ENCODE peak calls at places on chromosomes 12 and 14, in six cellular contexts. B, I, O, C, P and J are unnamed samples.
A peak's percentile ranks its signal among the peaks of the same experiment; 100 is the strongest.

GRCh38 chr12:122454250-122454721 is 31.8 kb upstream of the CLIP1 start:
- DNase-seq in B (no peak), I (no peak), O (no peak), C (no peak), P (no peak), J (no peak)

GRCh38 chr12:66035289-66035961 is 95.1 kb downstream of the LLPH start:
- DNase-seq in B (peak; percentile 82), I (no peak), O (no peak), C (no peak), P (peak; percentile 69), J (peak; percentile 73)

GRCh38 chr12:11697670-11698387 is 48.4 kb downstream of the ETV6 start:
- DNase-seq in B (peak; percentile 90), I (no peak), O (no peak), C (no peak), P (peak; percentile 62), J (peak; percentile 79)

GRCh38 chr12:42473561-42473960 is 116.0 kb downstream of the PRICKLE1 start:
- DNase-seq in B (no peak), I (no peak), O (no peak), C (no peak), P (no peak), J (no peak)

GRCh38 chr14:34650786-34651584 is 21.0 kb upstream of the SNX6 start:
- DNase-seq in B (peak; percentile 100), I (no peak), O (no peak), C (peak; percentile 79), P (peak; percentile 99), J (peak; percentile 99)

GRCh38 chr14:101758913-101759593 is 2.5 kb upstream of the PPP2R5C start:
- DNase-seq in B (no peak), I (no peak), O (no peak), C (no peak), P (no peak), J (no peak)

GRCh38 chr12:111519937-111520336 is 79.2 kb downstream of the ATXN2 start:
- DNase-seq in B (no peak), I (no peak), O (no peak), C (no peak), P (no peak), J (no peak)

GRCh38 chr14:58821421-58821820 is 183.7 kb downstream of the DACT1 start:
- DNase-seq in B (no peak), I (no peak), O (no peak), C (no peak), P (no peak), J (no peak)

GRCh38 chr14:104886690-104887622 is 21.9 kb downstream of the CEP170B start:
- DNase-seq in B (no peak), I (no peak), O (peak; percentile 3), C (peak; percentile 34), P (no peak), J (no peak)

GRCh38 chr14:90804292-90804671 is 11.9 kb downstream of the TTC7B start:
- DNase-seq in B (no peak), I (no peak), O (no peak), C (no peak), P (no peak), J (no peak)

GRCh38 chr12:116376354-116377193 is 99.1 kb upstream of the MED13L start:
- DNase-seq in B (peak; percentile 94), I (no peak), O (no peak), C (no peak), P (peak; percentile 78), J (peak; percentile 84)

GRCh38 chr14:105325716-105326567 is 11.4 kb downstream of the PACS2 start:
- DNase-seq in B (no peak), I (no peak), O (no peak), C (no peak), P (no peak), J (no peak)

GRCh38 chr12:590206-590750 is 73.0 kb downstream of the NINJ2 start:
- DNase-seq in B (no peak), I (no peak), O (no peak), C (peak; percentile 26), P (no peak), J (no peak)

GRCh38 chr14:78341827-78342389 is 171.7 kb downstream of the NRXN3 start:
- DNase-seq in B (no peak), I (no peak), O (no peak), C (no peak), P (no peak), J (no peak)

GRCh38 chr14:104558231-104559042 is 21.1 kb upstream of the C14orf180 start:
- DNase-seq in B (no peak), I (no peak), O (no peak), C (no peak), P (no peak), J (no peak)

GRCh38 chr14:94317259-94317658 is 5.9 kb downstream of the SERPINA6 start:
- DNase-seq in B (peak; percentile 23), I (no peak), O (no peak), C (no peak), P (peak; percentile 53), J (peak; percentile 52)

GRCh38 chr12:89544730-89545184 is 18.9 kb upstream of the POC1B start:
- DNase-seq in B (peak; percentile 43), I (peak; percentile 47), O (no peak), C (no peak), P (peak; percentile 53), J (peak; percentile 48)

GRCh38 chr12:12839886-12840285 is 26.7 kb downstream of the DDX47 start:
- DNase-seq in B (peak; percentile 85), I (no peak), O (no peak), C (peak; percentile 64), P (peak; percentile 68), J (peak; percentile 73)

GRCh38 chr14:22820731-22821130 is 5.5 kb upstream of the SLC7A7 start:
- DNase-seq in B (peak; percentile 48), I (no peak), O (no peak), C (peak; percentile 75), P (peak; percentile 15), J (no peak)

GRCh38 chr12:76083761-76084276 is 666 bp downstream of the NAP1L1 start:
- DNase-seq in B (peak; percentile 63), I (peak; percentile 82), O (peak; percentile 81), C (peak; percentile 88), P (peak; percentile 78), J (peak; percentile 67)

GRCh38 chr12:98053202-98053601 is 462.2 kb upstream of the TMPO start:
- DNase-seq in B (no peak), I (no peak), O (no peak), C (no peak), P (no peak), J (no peak)

GRCh38 chr12:100956311-100956852 is 161.8 kb downstream of the ANO4 start:
- DNase-seq in B (no peak), I (no peak), O (no peak), C (no peak), P (peak; percentile 5), J (no peak)

GRCh38 chr12:106954462-106955376 is 988 bp upstream of the TMEM263 start:
- DNase-seq in B (no peak), I (peak; percentile 71), O (peak; percentile 21), C (no peak), P (peak; percentile 50), J (peak; percentile 24)

GRCh38 chr14:55097894-55098560 is 31.0 kb upstream of the LGALS3 start:
- DNase-seq in B (no peak), I (no peak), O (no peak), C (no peak), P (no peak), J (no peak)

GRCh38 chr12:116661341-116661740 is 76.5 kb downstream of the SPRING1 start:
- DNase-seq in B (no peak), I (peak; percentile 64), O (no peak), C (peak; percentile 83), P (no peak), J (no peak)

GRCh38 chr12:108629824-108630476 is 3.7 kb downstream of the SELPLG start:
- DNase-seq in B (peak; percentile 88), I (no peak), O (no peak), C (no peak), P (peak; percentile 80), J (peak; percentile 79)

GRCh38 chr14:98957211-98958047 is 314.6 kb downstream of the BCL11B start:
- DNase-seq in B (peak; percentile 23), I (peak; percentile 47), O (no peak), C (no peak), P (peak; percentile 94), J (peak; percentile 65)

GRCh38 chr12:57243521-57244305 is 7.3 kb downstream of the STAC3 start:
- DNase-seq in B (peak; percentile 78), I (peak; percentile 76), O (peak; percentile 80), C (peak; percentile 80), P (peak; percentile 72), J (peak; percentile 74)

GRCh38 chr12:82326905-82327503 is 31.2 kb downstream of the CCDC59 start:
- DNase-seq in B (peak; percentile 60), I (no peak), O (no peak), C (no peak), P (peak; percentile 45), J (peak; percentile 58)

GRCh38 chr12:69239922-69240624 is 704 bp downstream of the CPSF6 start:
- DNase-seq in B (peak; percentile 31), I (peak; percentile 59), O (peak; percentile 69), C (peak; percentile 59), P (peak; percentile 47), J (peak; percentile 22)

GRCh38 chr12:113439606-113440030 is 17.4 kb downstream of the SDSL start:
- DNase-seq in B (peak; percentile 43), I (peak; percentile 72), O (peak; percentile 80), C (peak; percentile 68), P (peak; percentile 52), J (peak; percentile 50)
- TF ChIP-seq CTCF in B (peak; percentile 77), I (peak; percentile 52), O (peak; percentile 50), C (peak; percentile 87), P (peak; percentile 83), J (peak; percentile 78)

DNA sequence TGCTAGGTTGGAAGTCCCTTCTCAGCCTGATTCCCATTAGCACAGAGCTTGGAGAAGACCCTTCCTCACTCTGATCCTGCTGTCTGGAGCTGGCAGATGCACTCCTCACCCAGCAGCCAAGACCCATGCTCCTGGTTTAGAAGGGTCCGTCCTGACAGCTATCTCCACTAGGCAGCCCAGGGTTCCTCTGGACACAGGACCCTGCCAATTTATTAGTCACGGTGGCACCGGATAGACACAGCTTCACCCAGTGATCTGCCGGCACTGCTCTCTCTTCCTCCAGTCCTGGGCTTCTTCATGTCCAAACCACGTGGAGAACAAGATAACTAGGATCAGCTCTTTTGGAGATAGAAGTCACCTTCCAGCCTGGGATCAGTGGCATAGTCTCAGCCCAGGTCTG is 26.2 kb upstream of the TCL1B start:
- DNase-seq in B (no peak), I (no peak), O (no peak), C (no peak), P (no peak), J (no peak)
- TF ChIP-seq CTCF in B (no peak), I (no peak), O (no peak), C (no peak), P (no peak), J (no peak)

GRCh38 chr14:67883717-67884116 is 64.1 kb downstream of the RAD51B start:
- DNase-seq in B (peak; percentile 54), I (no peak), O (no peak), C (no peak), P (peak; percentile 50), J (peak; percentile 61)
- TF ChIP-seq CTCF in B (peak; percentile 21), I (no peak), O (no peak), C (peak; percentile 26), P (peak; percentile 25), J (peak; percentile 24)

DNA sequence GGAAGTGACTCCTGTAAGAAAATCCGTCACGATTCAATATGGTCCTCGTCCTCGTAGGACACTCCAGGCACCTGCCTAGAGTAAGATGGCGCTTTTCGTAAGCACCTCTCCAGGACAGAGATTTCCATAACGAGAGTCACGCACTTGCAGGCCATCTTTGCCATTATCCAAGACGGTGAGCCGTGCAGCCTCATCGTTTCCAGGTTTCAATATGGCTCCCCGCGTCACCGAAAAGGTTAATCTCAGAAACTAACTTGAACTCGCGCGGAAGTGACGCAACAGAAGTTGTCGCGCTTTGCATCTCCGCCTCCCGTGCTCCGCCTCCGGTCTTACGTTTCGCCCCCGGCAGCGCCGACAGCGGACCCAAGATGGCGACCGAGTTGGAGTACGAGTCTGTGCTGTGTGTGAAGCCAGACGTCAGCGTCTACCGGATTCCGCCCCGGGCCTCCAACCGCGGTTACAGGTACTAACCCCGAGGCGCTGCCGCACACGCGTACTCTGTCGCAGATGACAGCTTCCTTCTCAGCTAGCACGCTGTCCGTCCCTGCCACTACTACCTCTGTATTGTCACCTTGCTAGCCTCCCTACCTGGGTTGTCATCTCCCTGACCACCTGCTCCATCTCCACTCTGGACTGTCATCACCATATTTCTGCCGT is at the start of gene NECAP1:
- DNase-seq in B (peak; percentile 98), I (peak; percentile 98), O (peak; percentile 91), C (peak; percentile 98), P (peak; percentile 98), J (peak; percentile 98)
- TF ChIP-seq CTCF in B (no peak), I (no peak), O (no peak), C (no peak), P (no peak), J (no peak)